ENCODE peak calls at places on chromosome 2, in six cellular contexts. D is left ventricle myocardium inferior; A is upper lobe of right lung; G is CD4-positive, alpha-beta T cell; K is AG09319; L is right atrium auricular region. R is an unnamed sample.

GRCh38 chr2:67997528-67998267 is 65.1 kb downstream of the C1D start:
- DNase-seq in A (no peak), L (no peak), G (no peak), D (no peak), K (no peak), R (no peak)

GRCh38 chr2:105841551-105841950 is 96.8 kb downstream of the NCK2 start:
- DNase-seq in A (no peak), D (no peak), L (no peak), G (no peak), K (no peak), R (no peak)

GRCh38 chr2:239966029-239966847 is 58.9 kb downstream of the NDUFA10 start:
- DNase-seq in L (peak), G (no peak), D (peak), K (no peak), A (peak), R (no peak)

GRCh38 chr2:170224692-170225091 is 46.7 kb downstream of the MYO3B start:
- DNase-seq in A (no peak), K (no peak), G (no peak), D (no peak), L (no peak), R (no peak)

GRCh38 chr2:27582129-27582694 is 630 bp upstream of the ZNF512 start:
- DNase-seq in G (no peak), K (no peak), D (no peak), L (no peak), A (no peak), R (no peak)

GRCh38 chr2:163667064-163667887 is 68.5 kb downstream of the FIGN start:
- DNase-seq in L (no peak), A (no peak), K (peak), G (no peak), D (no peak), R (no peak)

GRCh38 chr2:58925676-58926081 is 684.6 kb upstream of the FANCL start:
- DNase-seq in A (no peak), K (peak), L (no peak), D (peak), G (no peak), R (no peak)

GRCh38 chr2:46774499-46775228 is 140.9 kb downstream of the MCFD2 start:
- DNase-seq in K (no peak), L (no peak), G (no peak), A (no peak), D (no peak), R (no peak)

GRCh38 chr2:218021536-218022071 is 18.8 kb upstream of the TNS1 start:
- DNase-seq in L (no peak), A (peak), D (peak), K (no peak), G (no peak), R (no peak)

GRCh38 chr2:136131961-136132839 is 14.3 kb upstream of the CXCR4 start:
- DNase-seq in G (peak), K (no peak), L (no peak), D (no peak), A (no peak), R (no peak)

GRCh38 chr2:88628569-88628939 is 1.3 kb upstream of the EIF2AK3 start:
- DNase-seq in A (no peak), G (no peak), D (no peak), K (no peak), L (no peak), R (no peak)

GRCh38 chr2:45024600-45025291 is 15.5 kb upstream of the SIX2 start:
- DNase-seq in D (no peak), A (no peak), L (peak), K (peak), G (no peak), R (no peak)

GRCh38 chr2:36667931-36668330 is 28.6 kb upstream of the VIT start:
- DNase-seq in G (no peak), A (no peak), L (no peak), D (no peak), K (no peak), R (no peak)

GRCh38 chr2:164599954-164600589 is 21.2 kb downstream of the GRB14 start:
- DNase-seq in D (no peak), A (no peak), K (peak), G (no peak), L (no peak), R (peak)

GRCh38 chr2:46876741-46877384 is 38.7 kb downstream of the MCFD2 start:
- DNase-seq in G (no peak), A (no peak), L (no peak), K (no peak), D (peak), R (no peak)

GRCh38 chr2:75657794-75658193 is 11.2 kb downstream of the MRPL19 start:
- DNase-seq in G (no peak), K (no peak), A (no peak), L (no peak), D (no peak), R (no peak)

GRCh38 chr2:2768476-2768875 is 437.4 kb upstream of the MYT1L start:
- DNase-seq in G (no peak), L (no peak), K (no peak), D (no peak), A (peak), R (no peak)

GRCh38 chr2:2767837-2768236 is 436.8 kb upstream of the MYT1L start:
- DNase-seq in D (no peak), L (no peak), K (no peak), A (peak), G (no peak), R (no peak)

GRCh38 chr2:2765839-2766495 is 434.9 kb upstream of the MYT1L start:
- DNase-seq in D (no peak), L (no peak), A (peak), K (no peak), G (no peak), R (no peak)

GRCh38 chr2:2771721-2772411 is 440.8 kb upstream of the MYT1L start:
- DNase-seq in L (no peak), K (no peak), G (no peak), D (no peak), A (peak), R (no peak)

DNA sequence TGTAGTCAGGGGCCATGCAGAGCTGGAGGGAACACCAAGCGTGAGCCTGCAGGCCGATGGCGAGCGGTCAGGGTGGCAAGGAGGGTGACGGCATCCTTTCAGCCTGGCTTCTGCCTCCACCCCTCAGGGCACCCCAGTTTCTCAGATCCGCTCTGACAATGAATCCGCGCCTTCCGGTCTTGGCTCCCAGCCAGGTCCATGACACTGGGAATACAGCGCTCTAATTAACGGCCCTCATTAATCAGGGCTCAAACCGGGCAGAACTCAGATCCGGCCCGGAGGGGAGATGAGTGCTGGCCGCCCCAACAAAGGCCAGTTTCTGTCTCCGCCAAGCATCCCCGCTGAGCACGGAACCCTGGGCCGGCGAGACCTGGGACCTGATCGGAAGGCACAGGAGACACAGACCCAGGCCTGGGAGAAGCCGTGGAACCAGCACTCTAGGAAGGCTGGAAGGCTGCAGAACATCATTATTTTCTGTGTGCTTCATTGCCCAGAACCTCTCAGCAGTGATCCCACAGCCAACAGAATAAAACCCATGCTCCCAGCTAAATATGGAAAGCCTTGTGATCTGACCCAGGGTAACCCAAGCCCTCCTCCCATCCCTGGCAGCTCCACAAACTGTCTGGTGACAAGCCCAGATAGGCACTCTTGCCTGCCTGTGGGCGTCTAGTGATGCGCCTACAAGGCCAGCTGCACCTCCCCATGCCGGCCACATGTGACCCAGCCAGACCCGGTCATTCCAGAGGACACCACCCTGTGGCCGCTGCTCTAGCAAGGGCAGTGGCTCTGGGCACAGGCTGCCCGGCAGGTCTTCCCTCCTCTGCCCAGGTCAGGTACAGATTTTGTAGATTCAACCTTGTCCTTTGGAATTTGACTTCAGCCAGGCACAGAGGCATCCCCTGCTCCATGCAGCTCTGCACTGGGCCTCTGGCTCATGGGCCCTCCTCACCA is 438.7 kb upstream of the MYT1L start:
- DNase-seq in L (peak), K (no peak), D (peak), G (no peak), A (peak), R (no peak)
- TF ChIP-seq CTCF in L (peak), K (no peak), D (peak), G (no peak), A (no peak), R (no peak)

GRCh38 chr2:118853647-118854367 is 6.4 kb upstream of the EN1 start:
- DNase-seq in D (no peak), K (no peak), L (no peak), A (no peak), G (no peak), R (no peak)

GRCh38 chr2:118856978-118857676 is 9.7 kb upstream of the EN1 start:
- DNase-seq in L (no peak), A (peak), K (no peak), D (no peak), G (no peak), R (no peak)

GRCh38 chr2:118854507-118855300 is 7.3 kb upstream of the EN1 start:
- DNase-seq in G (no peak), K (no peak), A (no peak), L (no peak), D (no peak), R (no peak)

GRCh38 chr2:118856330-118856977 is 9.0 kb upstream of the EN1 start:
- DNase-seq in A (peak), D (no peak), K (no peak), L (no peak), G (no peak), R (no peak)

GRCh38 chr2:118855451-118856279 is 8.2 kb upstream of the EN1 start:
- DNase-seq in L (peak), A (peak), G (peak), D (peak), K (peak), R (peak)
- TF ChIP-seq CTCF in L (peak), A (peak), G (peak), D (no peak), K (peak), R (peak)

GRCh38 chr2:233208382-233209116 is 42.9 kb upstream of the ATG16L1 start:
- DNase-seq in A (no peak), G (no peak), L (no peak), D (no peak), K (no peak), R (no peak)
- TF ChIP-seq CTCF in A (no peak), G (no peak), L (no peak), D (no peak), K (no peak), R (no peak)

DNA sequence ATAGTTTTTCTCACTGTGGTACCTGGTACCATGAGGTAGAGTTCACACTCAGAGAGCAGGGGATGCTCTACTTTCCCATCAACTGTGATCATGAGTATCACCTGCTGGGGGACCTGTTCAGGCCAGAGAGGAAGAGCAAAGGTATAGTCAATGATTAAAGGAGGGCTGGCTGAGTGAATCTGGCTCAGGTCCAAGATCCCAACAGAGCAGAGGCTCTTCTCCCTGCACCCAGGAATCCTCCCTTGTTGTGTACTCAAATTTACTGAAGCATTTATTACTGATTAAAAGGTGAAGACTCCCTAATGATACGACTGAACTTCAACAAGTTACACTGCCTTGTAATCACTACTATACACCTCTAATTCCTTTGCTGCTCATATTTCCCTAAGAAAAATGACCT is 104.6 kb upstream of the CHRNA1 start:
- DNase-seq in G (no peak), D (no peak), A (no peak), K (no peak), L (no peak), R (no peak)
- TF ChIP-seq CTCF in G (no peak), D (no peak), A (no peak), K (no peak), L (no peak), R (no peak)

GRCh38 chr2:101037161-101037755 is 35.2 kb downstream of the RPL31 start:
- DNase-seq in L (no peak), A (no peak), K (no peak), G (no peak), D (no peak), R (no peak)

GRCh38 chr2:101040072-101040471 is 38.0 kb downstream of the RPL31 start:
- DNase-seq in A (no peak), D (no peak), G (no peak), K (no peak), L (no peak), R (no peak)

GRCh38 chr2:101038455-101039255 is 36.6 kb downstream of the RPL31 start:
- DNase-seq in G (no peak), L (no peak), A (no peak), K (no peak), D (no peak), R (no peak)

GRCh38 chr2:101040761-101041160 is 38.7 kb downstream of the RPL31 start:
- DNase-seq in D (no peak), A (no peak), L (no peak), K (no peak), G (no peak), R (no peak)

DNA sequence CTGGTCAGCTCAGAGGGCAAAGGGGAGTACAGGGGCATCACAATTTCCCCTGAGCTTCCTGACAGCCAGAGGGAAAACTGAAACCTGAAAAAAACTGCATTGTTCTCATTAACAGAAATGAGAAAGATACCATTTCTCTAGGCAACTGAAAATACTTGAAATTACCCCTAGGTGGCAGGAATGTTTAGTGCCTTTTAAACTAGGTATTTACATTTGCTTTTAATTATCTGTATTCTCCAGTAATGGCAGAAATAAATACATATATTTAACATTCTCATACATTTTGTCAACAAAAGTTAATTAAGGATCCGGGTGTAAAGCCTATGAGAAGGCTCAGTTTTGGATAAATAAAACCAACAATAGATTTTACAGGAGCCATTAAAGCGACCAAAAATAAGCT is 34.5 kb downstream of the RPL31 start:
- DNase-seq in K (no peak), A (no peak), G (no peak), L (no peak), D (no peak), R (no peak)
- TF ChIP-seq CTCF in K (peak), A (peak), G (peak), L (peak), D (peak), R (peak)

GRCh38 chr2:31353121-31353520 is 61.4 kb downstream of the XDH start:
- DNase-seq in L (no peak), G (no peak), D (no peak), K (no peak), A (no peak), R (no peak)

GRCh38 chr2:31359229-31359628 is 55.3 kb downstream of the XDH start:
- DNase-seq in A (no peak), L (no peak), D (no peak), K (no peak), G (no peak), R (no peak)

GRCh38 chr2:31349684-31350083 is 64.9 kb downstream of the XDH start:
- DNase-seq in D (no peak), G (no peak), A (no peak), K (no peak), L (peak), R (no peak)

GRCh38 chr2:31349160-31349559 is 65.4 kb downstream of the XDH start:
- DNase-seq in K (no peak), D (no peak), A (no peak), L (no peak), G (no peak), R (no peak)

GRCh38 chr2:31354837-31355236 is 59.7 kb downstream of the XDH start:
- DNase-seq in G (no peak), L (no peak), K (no peak), A (no peak), D (no peak), R (no peak)
- TF ChIP-seq CTCF in G (no peak), L (no peak), K (peak), A (peak), D (no peak), R (peak)

DNA sequence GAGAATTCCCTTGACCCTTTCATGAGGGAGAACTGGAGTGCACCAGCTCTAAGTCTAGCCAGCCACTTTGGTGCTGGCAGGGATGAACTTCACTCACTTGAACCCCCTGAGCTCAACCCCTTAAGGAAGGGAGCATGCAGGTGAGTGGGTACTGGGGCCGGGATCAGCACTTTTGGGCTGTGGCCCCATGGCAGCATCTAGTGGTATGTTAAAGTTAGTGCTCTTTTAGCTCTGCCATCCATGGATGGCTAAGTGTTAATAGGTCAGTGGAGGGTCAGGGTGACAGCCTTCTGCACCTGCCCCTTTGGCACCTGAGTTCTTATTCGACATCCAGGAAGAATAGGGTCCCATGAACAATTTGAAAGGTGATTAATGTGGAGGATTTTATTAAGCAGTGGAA is 689.0 kb upstream of the FSHR start:
- DNase-seq in K (no peak), D (no peak), A (no peak), L (no peak), G (no peak), R (no peak)
- TF ChIP-seq CTCF in K (no peak), D (no peak), A (no peak), L (no peak), G (no peak), R (no peak)

GRCh38 chr2:195520671-195521155 is 136.3 kb upstream of the SLC39A10 start:
- DNase-seq in L (no peak), G (no peak), K (peak), A (no peak), D (no peak), R (no peak)
- TF ChIP-seq CTCF in L (no peak), G (no peak), K (no peak), A (no peak), D (no peak), R (no peak)

DNA sequence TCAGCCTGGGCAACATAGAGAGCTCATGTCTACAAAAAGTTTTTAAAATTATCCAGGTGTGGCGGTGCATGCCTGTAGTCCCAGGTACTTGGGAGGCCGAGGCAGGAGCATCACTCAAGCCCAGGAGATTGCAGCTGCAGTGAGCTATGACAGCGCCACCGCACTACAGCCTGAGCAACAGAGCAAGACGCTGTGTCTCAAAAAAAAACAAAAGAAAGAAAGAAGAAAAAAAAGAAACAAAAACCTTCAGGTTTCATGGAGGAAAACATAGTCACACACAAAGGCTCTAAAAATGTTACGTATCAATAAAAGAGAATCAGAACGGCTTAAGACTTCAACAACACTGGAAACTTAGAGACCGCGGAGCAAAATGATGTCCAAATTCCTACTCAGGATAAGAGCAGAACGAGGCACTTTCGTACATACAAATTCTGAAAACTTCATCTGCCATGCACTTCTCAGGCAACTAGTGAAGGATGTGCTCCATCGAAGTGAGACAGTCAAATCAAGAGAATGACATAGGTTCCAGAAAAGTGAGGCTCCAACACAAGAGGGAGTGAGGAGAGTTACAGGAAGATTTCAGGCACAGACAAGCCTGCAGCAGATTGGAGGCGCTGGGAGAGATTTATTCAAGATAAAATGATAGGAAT is 4.4 kb downstream of the HDLBP start:
- DNase-seq in G (no peak), L (no peak), D (no peak), A (no peak), K (no peak), R (no peak)
- TF ChIP-seq CTCF in G (no peak), L (no peak), D (no peak), A (no peak), K (no peak), R (no peak)